ENCODE peak calls at places on chromosomes 12 and 14, in six cellular contexts. L is GM23338, T is K562, W is WTC11, F is HepG2, K is H1. S is an unnamed sample.

GRCh38 chr12:129903092-129903945 is 506 bp downstream of the TMEM132D start:
- DNase-seq in T (no peak), L (peak; percentile 33), K (no peak), W (peak; percentile 12), F (no peak), S (no peak)

GRCh38 chr14:29339491-29339890 is 572.9 kb downstream of the FOXG1 start:
- DNase-seq in L (no peak), K (no peak), F (no peak), W (no peak), T (no peak), S (no peak)

GRCh38 chr14:75911883-75912282 is 69.9 kb downstream of the TGFB3 start:
- DNase-seq in W (peak; percentile 57), K (peak; percentile 29), F (no peak), L (peak; percentile 81), T (no peak), S (no peak)

GRCh38 chr14:67537736-67538135 is 4.6 kb downstream of the PLEKHH1 start:
- DNase-seq in K (no peak), W (no peak), L (no peak), T (no peak), F (no peak), S (no peak)

GRCh38 chr12:103956515-103957027 is 9.1 kb upstream of the TDG start:
- DNase-seq in K (peak; percentile 2), L (no peak), T (no peak), W (no peak), F (peak; percentile 11), S (no peak)

GRCh38 chr14:70358631-70359030 is 852 bp downstream of the COX16 start:
- DNase-seq in W (no peak), F (no peak), T (no peak), K (no peak), L (no peak), S (no peak)

GRCh38 chr12:40106655-40107054 is 774 bp upstream of the SLC2A13 start:
- DNase-seq in W (no peak), T (no peak), K (no peak), L (peak; percentile 23), F (no peak), S (no peak)

GRCh38 chr14:69345402-69345801 is 52.7 kb downstream of the ERH start:
- DNase-seq in L (peak; percentile 23), F (no peak), T (no peak), K (no peak), W (no peak), S (no peak)

GRCh38 chr14:92513204-92513965 is at the start of gene RIN3:
- DNase-seq in F (peak; percentile 38), K (no peak), W (peak; percentile 67), L (peak; percentile 84), T (no peak), S (no peak)

GRCh38 chr14:60965402-60965801 is 15.5 kb downstream of the TRMT5 start:
- DNase-seq in W (no peak), K (no peak), L (no peak), F (no peak), T (no peak), S (no peak)

DNA sequence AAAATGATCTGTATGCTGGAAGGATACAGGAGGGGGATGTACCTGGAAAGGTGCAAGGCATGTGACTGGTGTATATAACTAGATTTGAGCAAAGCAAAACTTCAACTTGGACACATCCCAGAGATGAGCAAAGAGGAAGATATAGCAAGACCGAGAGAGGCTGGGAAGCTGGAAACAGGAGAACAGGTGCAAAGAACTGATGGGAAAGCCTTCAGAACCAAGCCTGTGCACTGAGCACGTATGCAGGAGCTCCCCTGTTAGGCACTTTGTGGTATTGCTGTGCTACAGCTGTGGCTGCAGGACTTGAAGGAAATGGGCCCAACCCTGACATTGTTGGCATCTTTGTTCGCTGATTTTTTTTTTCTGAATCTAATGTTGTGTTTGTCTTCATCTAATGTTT is 120.7 kb upstream of the PWP1 start:
- DNase-seq in K (no peak), L (peak; percentile 82), T (no peak), F (peak; percentile 11), W (peak; percentile 44), S (no peak)
- TF ChIP-seq CREB1 in K (no peak), L (no peak), T (no peak), F (no peak), W (no peak), S (no peak)

GRCh38 chr12:96623818-96624217 is 134.4 kb downstream of the CFAP54 start:
- DNase-seq in T (no peak), L (no peak), W (no peak), F (no peak), K (no peak), S (no peak)
- TF ChIP-seq CREB1 in T (no peak), L (no peak), W (no peak), F (no peak), K (no peak), S (no peak)

DNA sequence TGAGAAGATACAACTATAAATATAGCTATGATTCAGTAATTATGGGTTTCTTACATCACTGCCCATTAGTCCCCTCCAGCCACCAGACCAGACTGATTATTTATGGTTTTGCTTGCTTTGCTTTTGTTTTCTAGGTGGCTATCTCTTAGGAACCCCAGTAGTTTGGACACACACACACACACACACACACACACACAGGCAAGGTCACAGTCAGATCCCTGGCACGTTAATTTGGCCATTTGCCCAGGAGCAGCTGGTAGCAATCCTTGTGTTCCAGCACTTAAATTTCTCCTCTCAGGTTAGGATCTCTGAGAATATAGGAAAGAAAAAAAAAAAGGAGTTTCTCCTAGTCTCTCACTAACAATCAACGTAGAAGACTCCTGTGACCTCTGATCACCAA is 90.2 kb upstream of the RESF1 start:
- DNase-seq in F (no peak), K (no peak), L (no peak), W (no peak), T (no peak), S (no peak)
- TF ChIP-seq CREB1 in F (no peak), K (no peak), L (no peak), W (no peak), T (no peak), S (no peak)

DNA sequence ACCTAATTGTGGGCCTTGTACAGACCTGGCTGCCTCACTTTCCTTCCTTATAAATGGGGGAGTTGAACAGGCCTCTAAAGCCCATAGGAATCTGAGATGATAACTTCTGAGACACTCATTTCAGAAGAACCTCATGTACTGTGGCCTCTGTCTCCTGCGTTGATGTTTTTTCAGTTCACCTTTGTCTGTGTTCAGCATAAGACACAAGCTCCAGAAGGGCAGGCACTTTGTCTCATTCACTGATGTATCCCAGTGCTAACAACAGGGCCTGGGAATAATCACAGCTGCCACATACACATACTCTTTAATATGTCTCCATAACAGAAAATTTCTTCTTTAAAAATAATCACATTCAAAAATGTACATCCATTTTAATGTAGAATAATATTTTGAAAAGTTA is 3.3 kb downstream of the FGD6 start:
- DNase-seq in T (no peak), L (no peak), W (no peak), F (no peak), K (no peak), S (no peak)
- TF ChIP-seq CREB1 in T (no peak), L (no peak), W (no peak), F (no peak), K (no peak), S (no peak)